ENCODE peak calls at places on chromosome 16, in six cellular contexts. P is mucosa of descending colon; W is CD4-positive, CD25-positive, alpha-beta regulatory T cell; X is upper lobe of left lung; O is neuronal stem cell; Y is heart right ventricle. Q is an unnamed sample.
A peak's percentile ranks its signal among the peaks of the same experiment; 100 is the strongest.

GRCh38 chr16:85019659-85020245 is 7.8 kb upstream of the KIAA0513 start:
- DNase-seq in P (peak; percentile 68), W (no peak), X (peak; percentile 82), O (no peak), Y (no peak), Q (peak; percentile 81)

GRCh38 chr16:71807905-71808592 is 585 bp downstream of the AP1G1 start:
- DNase-seq in P (no peak), W (no peak), X (peak; percentile 34), O (peak; percentile 5), Y (no peak), Q (no peak)

GRCh38 chr16:58460219-58460610 is 39.7 kb upstream of the NDRG4 start:
- DNase-seq in P (no peak), W (no peak), X (no peak), O (no peak), Y (no peak), Q (no peak)

GRCh38 chr16:74499114-74499513 is 77.8 kb upstream of the CLEC18B start:
- DNase-seq in P (no peak), W (no peak), X (no peak), O (no peak), Y (no peak), Q (no peak)

GRCh38 chr16:54048994-54049929 is 237.3 kb downstream of the IRX3 start:
- DNase-seq in P (no peak), W (no peak), X (no peak), O (no peak), Y (no peak), Q (no peak)

GRCh38 chr16:70018254-70018653 is 67.1 kb downstream of the CLEC18A start:
- DNase-seq in P (no peak), W (peak; percentile 81), X (no peak), O (no peak), Y (peak; percentile 33), Q (no peak)

GRCh38 chr16:49100366-49100765 is 181.3 kb downstream of the CBLN1 start:
- DNase-seq in P (no peak), W (no peak), X (no peak), O (no peak), Y (no peak), Q (no peak)

GRCh38 chr16:87560428-87561199 is 41.7 kb upstream of the JPH3 start:
- DNase-seq in P (peak; percentile 69), W (no peak), X (peak; percentile 32), O (no peak), Y (peak; percentile 19), Q (peak; percentile 69)

GRCh38 chr16:396605-397004 is 394 bp upstream of the NME4 start:
- DNase-seq in P (peak; percentile 58), W (no peak), X (peak; percentile 54), O (no peak), Y (no peak), Q (no peak)

GRCh38 chr16:64088838-64089237 is 1033.0 kb downstream of the CDH11 start:
- DNase-seq in P (no peak), W (no peak), X (no peak), O (no peak), Y (no peak), Q (no peak)

GRCh38 chr16:67672739-67673662 is 6.4 kb downstream of the C16orf86 start:
- DNase-seq in P (peak; percentile 82), W (peak; percentile 66), X (peak; percentile 80), O (no peak), Y (peak; percentile 77), Q (no peak)

GRCh38 chr16:81478876-81479496 is 34.4 kb downstream of the CMIP start:
- DNase-seq in P (no peak), W (peak; percentile 30), X (peak; percentile 86), O (no peak), Y (peak; percentile 77), Q (no peak)

GRCh38 chr16:69741951-69742904 is 12.5 kb downstream of the NOB1 start:
- DNase-seq in P (peak; percentile 93), W (no peak), X (peak; percentile 75), O (no peak), Y (peak; percentile 80), Q (peak; percentile 83)

GRCh38 chr16:50635505-50636392 is 45.4 kb downstream of the SNX20 start:
- DNase-seq in P (no peak), W (peak; percentile 37), X (no peak), O (no peak), Y (no peak), Q (no peak)

GRCh38 chr16:84751947-84752346 is 52.1 kb downstream of the USP10 start:
- DNase-seq in P (no peak), W (peak; percentile 69), X (no peak), O (no peak), Y (no peak), Q (no peak)

GRCh38 chr16:69861276-69862030 is 89.7 kb upstream of the CLEC18A start:
- DNase-seq in P (no peak), W (no peak), X (peak; percentile 34), O (no peak), Y (peak; percentile 90), Q (no peak)

GRCh38 chr16:56012479-56012811 is 137.3 kb upstream of the CES5A start:
- DNase-seq in P (no peak), W (no peak), X (no peak), O (no peak), Y (no peak), Q (no peak)

GRCh38 chr16:85284138-85284897 is 172.0 kb upstream of the CIBAR2 start:
- DNase-seq in P (no peak), W (no peak), X (no peak), O (peak; percentile 49), Y (no peak), Q (no peak)

GRCh38 chr16:68452176-68452575 is 3.9 kb upstream of the SMPD3 start:
- DNase-seq in P (no peak), W (no peak), X (no peak), O (no peak), Y (no peak), Q (no peak)

GRCh38 chr16:77974883-77975282 is 47.5 kb upstream of the CLEC3A start:
- DNase-seq in P (no peak), W (no peak), X (no peak), O (peak; percentile 20), Y (no peak), Q (no peak)

GRCh38 chr16:84186685-84187437 is at the start of gene TAF1C:
- DNase-seq in P (peak; percentile 94), W (peak; percentile 96), X (peak; percentile 95), O (peak; percentile 91), Y (peak; percentile 89), Q (peak; percentile 95)

GRCh38 chr16:60485877-60486489 is 1550.3 kb downstream of the CDH8 start:
- DNase-seq in P (no peak), W (no peak), X (no peak), O (no peak), Y (no peak), Q (no peak)

GRCh38 chr16:78094166-78094565 is 5.3 kb upstream of the WWOX start:
- DNase-seq in P (no peak), W (no peak), X (no peak), O (no peak), Y (no peak), Q (no peak)

GRCh38 chr16:51722467-51722866 is 571.4 kb upstream of the SALL1 start:
- DNase-seq in P (no peak), W (no peak), X (no peak), O (no peak), Y (no peak), Q (no peak)

GRCh38 chr16:62190426-62190825 is 154.2 kb upstream of the CDH8 start:
- DNase-seq in P (no peak), W (no peak), X (no peak), O (peak; percentile 9), Y (no peak), Q (no peak)

GRCh38 chr16:73053379-73054130 is 5.6 kb upstream of the ZFHX3 start:
- DNase-seq in P (no peak), W (no peak), X (no peak), O (no peak), Y (no peak), Q (no peak)

GRCh38 chr16:85935957-85936760 is 37.2 kb downstream of the IRF8 start:
- DNase-seq in P (no peak), W (peak; percentile 71), X (peak; percentile 53), O (no peak), Y (no peak), Q (no peak)

GRCh38 chr16:12700161-12700560 is 103.5 kb downstream of the CPPED1 start:
- DNase-seq in P (no peak), W (no peak), X (no peak), O (no peak), Y (no peak), Q (no peak)

GRCh38 chr16:17471745-17472075 is 950 bp upstream of the XYLT1 start:
- DNase-seq in P (no peak), W (no peak), X (no peak), O (no peak), Y (no peak), Q (no peak)

GRCh38 chr16:85138825-85139627 is 26.8 kb upstream of the CIBAR2 start:
- DNase-seq in P (no peak), W (no peak), X (no peak), O (no peak), Y (no peak), Q (no peak)

GRCh38 chr16:5615868-5616642 is 518.5 kb upstream of the EEF2KMT start:
- DNase-seq in P (peak; percentile 73), W (peak; percentile 27), X (peak; percentile 26), O (peak; percentile 69), Y (peak; percentile 9), Q (peak; percentile 77)

GRCh38 chr16:70703041-70703834 is 17.4 kb upstream of the MTSS2 start:
- DNase-seq in P (no peak), W (no peak), X (no peak), O (no peak), Y (peak; percentile 68), Q (no peak)

GRCh38 chr16:1909661-1910231 is 8.5 kb downstream of the HS3ST6 start:
- DNase-seq in P (peak; percentile 84), W (no peak), X (no peak), O (no peak), Y (no peak), Q (no peak)

GRCh38 chr16:11679941-11680911 is 12.0 kb downstream of the SNN start:
- DNase-seq in P (no peak), W (no peak), X (no peak), O (no peak), Y (no peak), Q (peak; percentile 27)
- H3K36me3 ChIP-seq in P (no peaks in the 10 kb centered on the region), W (peaks cover 79% of the 10 kb centered on the region), X (peaks cover 60% of the 10 kb centered on the region), O (peaks cover 38% of the 10 kb centered on the region), Y (peaks cover 2% of the 10 kb centered on the region), Q (peaks cover 91% of the 10 kb centered on the region)

GRCh38 chr16:31713071-31713944 is 160.3 kb upstream of the ZNF267 start:
- DNase-seq in P (peak; percentile 93), W (peak; percentile 95), X (peak; percentile 94), O (peak; percentile 86), Y (peak; percentile 95), Q (peak; percentile 95)
- H3K4me1 ChIP-seq in P (peaks cover 8% of the 10 kb centered on the region), W (peaks cover 32% of the 10 kb centered on the region), X (peaks cover 22% of the 10 kb centered on the region), O (no peaks in the 10 kb centered on the region), Y (peaks cover 9% of the 10 kb centered on the region), Q (peaks cover 17% of the 10 kb centered on the region)

GRCh38 chr16:27341971-27342370 is 28.2 kb downstream of the IL4R start:
- DNase-seq in P (no peak), W (no peak), X (no peak), O (no peak), Y (no peak), Q (no peak)
- H3K4me3 ChIP-seq in P (no peak overlapping the region), W (no peak overlapping the region), X (no peak overlapping the region), O (no peak overlapping the region), Y (no peak overlapping the region), Q (no peak overlapping the region)

DNA sequence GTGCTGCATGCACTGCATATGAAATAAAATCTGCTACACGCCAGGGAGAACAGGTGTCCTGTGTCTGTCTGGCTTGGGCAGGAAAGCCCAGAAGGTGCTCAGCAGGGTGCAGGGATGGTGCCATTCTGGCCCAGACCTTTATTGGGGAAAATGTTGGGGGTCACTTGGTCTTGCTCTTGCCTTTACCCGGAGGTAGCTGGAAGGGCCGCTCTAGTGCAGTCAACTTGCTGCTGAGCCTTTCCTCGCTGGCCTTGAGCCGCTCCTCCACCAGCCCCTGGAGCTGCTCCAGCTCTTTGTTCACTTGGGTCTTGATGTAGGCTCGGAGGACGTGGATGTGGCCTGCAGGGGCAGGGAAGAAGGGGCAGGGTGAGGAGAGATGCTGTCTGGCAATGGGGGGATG is 4.5 kb downstream of the CFAP119 start:
- DNase-seq in P (peak; percentile 16), W (no peak), X (no peak), O (no peak), Y (no peak), Q (peak; percentile 46)
- H3K36me3 ChIP-seq in P (peaks cover 4% of the 10 kb centered on the region), W (peaks cover 24% of the 10 kb centered on the region), X (peaks cover 34% of the 10 kb centered on the region), O (peaks cover 23% of the 10 kb centered on the region), Y (no peaks in the 10 kb centered on the region), Q (peaks cover 45% of the 10 kb centered on the region)